ENCODE peak calls at places on chromosomes 11 and 22, in four cellular contexts. C, X, H and L are unnamed samples.

GRCh38 chr11:73203322-73203721 is 14.8 kb upstream of the P2RY2 start:
- DNase-seq in C (no peak), X (no peak), H (no peak), L (no peak)

GRCh38 chr11:77473001-77473800 is 693 bp downstream of the PAK1 start:
- DNase-seq in C (peak), X (peak), H (peak), L (peak)

GRCh38 chr11:84819128-84819527 is 808.0 kb downstream of the DLG2 start:
- DNase-seq in C (no peak), X (no peak), H (peak), L (no peak)

GRCh38 chr11:90532125-90532524 is 309.3 kb upstream of the CHORDC1 start:
- DNase-seq in C (no peak), X (no peak), H (no peak), L (no peak)

GRCh38 chr22:19984201-19984753 is 32.3 kb downstream of the ARVCF start:
- DNase-seq in C (no peak), X (no peak), H (peak), L (no peak)

GRCh38 chr22:28116261-28116673 is 197.2 kb upstream of the PITPNB start:
- DNase-seq in C (no peak), X (no peak), H (peak), L (no peak)

GRCh38 chr11:67539588-67539987 is 16.3 kb upstream of the CABP2 start:
- DNase-seq in C (no peak), X (no peak), H (peak), L (no peak)

GRCh38 chr22:27775087-27775697 is 26.4 kb downstream of the MN1 start:
- DNase-seq in C (no peak), X (no peak), H (peak), L (no peak)

GRCh38 chr22:48265000-48265625 is 1502.7 kb downstream of the TBC1D22A start:
- DNase-seq in C (no peak), X (no peak), H (no peak), L (no peak)